ENCODE peak calls at places on chromosomes 11 and 22, in four cellular contexts. One of them, this sample, is unnamed.
A peak's percentile ranks its signal among the peaks of the same experiment; 100 is the strongest.

GRCh38 chr22:47474464-47474863 is 712.0 kb downstream of the TBC1D22A start:
- DNase-seq in GM03348: no peak
- DNase-seq in NCI-H446: no peak
- DNase-seq in AG10803: no peak
- DNase-seq in this sample: no peak

GRCh38 chr11:122559734-122560382 is 95.7 kb upstream of the UBASH3B start:
- DNase-seq in AG10803: no peak
- DNase-seq in GM03348: no peak
- DNase-seq in NCI-H446: no peak
- DNase-seq in this sample: no peak

GRCh38 chr22:48179571-48180546 is 1417.4 kb downstream of the TBC1D22A start:
- DNase-seq in GM03348: no peak
- DNase-seq in AG10803: no peak
- DNase-seq in NCI-H446: no peak
- DNase-seq in this sample: no peak

GRCh38 chr11:9016916-9017642 is 13.3 kb upstream of the NRIP3 start:
- DNase-seq in NCI-H446: no peak
- DNase-seq in AG10803: no peak
- DNase-seq in GM03348: no peak
- DNase-seq in this sample: no peak

GRCh38 chr11:61577383-61578118 is 3.3 kb downstream of the SYT7 start:
- DNase-seq in NCI-H446: peak; percentile 26
- DNase-seq in GM03348: no peak
- DNase-seq in AG10803: no peak
- DNase-seq in this sample: no peak

GRCh38 chr11:132586801-132587200 is 945.5 kb downstream of the OPCML start:
- DNase-seq in NCI-H446: no peak
- DNase-seq in AG10803: peak; percentile 86
- DNase-seq in GM03348: peak; percentile 63
- DNase-seq in this sample: no peak

GRCh38 chr22:24875862-24876506 is 70.0 kb downstream of the SGSM1 start:
- DNase-seq in GM03348: no peak
- DNase-seq in AG10803: no peak
- DNase-seq in NCI-H446: no peak
- DNase-seq in this sample: peak; percentile 81

GRCh38 chr22:50356186-50356585 is 13.1 kb downstream of the PPP6R2 start:
- DNase-seq in NCI-H446: no peak
- DNase-seq in GM03348: no peak
- DNase-seq in AG10803: no peak
- DNase-seq in this sample: no peak

GRCh38 chr11:70480711-70481110 is 82.4 kb downstream of the CTTN start:
- DNase-seq in GM03348: no peak
- DNase-seq in AG10803: no peak
- DNase-seq in NCI-H446: no peak
- DNase-seq in this sample: peak; percentile 29

GRCh38 chr11:2374456-2375201 is 2.5 kb upstream of the CD81 start:
- DNase-seq in GM03348: no peak
- DNase-seq in AG10803: no peak
- DNase-seq in NCI-H446: no peak
- DNase-seq in this sample: peak; percentile 90

GRCh38 chr11:112042161-112042960 is 17.2 kb downstream of the DLAT start:
- DNase-seq in GM03348: peak; percentile 50
- DNase-seq in AG10803: peak; percentile 25
- DNase-seq in NCI-H446: no peak
- DNase-seq in this sample: no peak

GRCh38 chr11:114082415-114082748 is 22.9 kb downstream of the ZBTB16 start:
- DNase-seq in GM03348: no peak
- DNase-seq in NCI-H446: no peak
- DNase-seq in AG10803: no peak
- DNase-seq in this sample: no peak

GRCh38 chr11:36186340-36186739 is 102.9 kb downstream of the COMMD9 start:
- DNase-seq in AG10803: peak; percentile 79
- DNase-seq in NCI-H446: peak; percentile 95
- DNase-seq in GM03348: peak; percentile 34
- DNase-seq in this sample: peak; percentile 80

GRCh38 chr22:41226728-41227655 is 13.7 kb downstream of the CHADL start:
- DNase-seq in NCI-H446: no peak
- DNase-seq in AG10803: no peak
- DNase-seq in GM03348: no peak
- DNase-seq in this sample: peak; percentile 67

GRCh38 chr11:91231226-91231625 is 993.4 kb upstream of the FAT3 start:
- DNase-seq in GM03348: no peak
- DNase-seq in NCI-H446: no peak
- DNase-seq in AG10803: no peak
- DNase-seq in this sample: no peak

GRCh38 chr22:20918663-20919220 is 1.5 kb downstream of the CRKL start:
- DNase-seq in AG10803: no peak
- DNase-seq in GM03348: peak; percentile 27
- DNase-seq in NCI-H446: no peak
- DNase-seq in this sample: no peak

GRCh38 chr11:117997436-117998200 is 11.4 kb downstream of the IL10RA start:
- DNase-seq in AG10803: no peak
- DNase-seq in GM03348: no peak
- DNase-seq in NCI-H446: no peak
- DNase-seq in this sample: no peak

GRCh38 chr11:99281331-99281730 is 260.6 kb downstream of the CNTN5 start:
- DNase-seq in NCI-H446: no peak
- DNase-seq in GM03348: no peak
- DNase-seq in AG10803: no peak
- DNase-seq in this sample: no peak

GRCh38 chr11:46437106-46437689 is 45.6 kb upstream of the CHRM4 start:
- DNase-seq in GM03348: no peak
- DNase-seq in AG10803: no peak
- DNase-seq in NCI-H446: no peak
- DNase-seq in this sample: no peak

GRCh38 chr11:109971184-109971523 is 122.0 kb upstream of the ZC3H12C start:
- DNase-seq in AG10803: peak; percentile 47
- DNase-seq in NCI-H446: peak; percentile 58
- DNase-seq in GM03348: peak; percentile 33
- DNase-seq in this sample: no peak

GRCh38 chr11:4083198-4083597 is 11.4 kb upstream of the RRM1 start:
- DNase-seq in AG10803: no peak
- DNase-seq in GM03348: no peak
- DNase-seq in NCI-H446: no peak
- DNase-seq in this sample: no peak